ENCODE peak calls at places on chromosome 13, in four cellular contexts. One of them, this sample, is unnamed.

GRCh38 chr13:109813663-109814062 is 27.3 kb upstream of the IRS2 start:
- DNase-seq in K562: no peak
- DNase-seq in HepG2: no peak
- DNase-seq in GM12878: no peak
- DNase-seq in this sample: no peak

GRCh38 chr13:46565808-46566750 is 13.1 kb downstream of the LRCH1 start:
- DNase-seq in GM12878: no peak
- DNase-seq in HepG2: no peak
- DNase-seq in K562: no peak
- DNase-seq in this sample: no peak

GRCh38 chr13:103640617-103641016 is 574.4 kb upstream of the SLC10A2 start:
- DNase-seq in GM12878: no peak
- DNase-seq in HepG2: no peak
- DNase-seq in K562: no peak
- DNase-seq in this sample: no peak

GRCh38 chr13:75555836-75556235 is 6.2 kb downstream of the UCHL3 start:
- DNase-seq in K562: peak; percentile 19
- DNase-seq in GM12878: no peak
- DNase-seq in HepG2: no peak
- DNase-seq in this sample: no peak

GRCh38 chr13:46595136-46595917 is 42.4 kb downstream of the LRCH1 start:
- DNase-seq in K562: no peak
- DNase-seq in HepG2: no peak
- DNase-seq in GM12878: no peak
- DNase-seq in this sample: no peak

GRCh38 chr13:50124536-50125305 is 109.5 kb downstream of the KCNRG start:
- DNase-seq in K562: peak; percentile 94
- DNase-seq in HepG2: peak; percentile 33
- DNase-seq in GM12878: no peak
- DNase-seq in this sample: peak; percentile 54

GRCh38 chr13:99702687-99703319 is 201.5 kb downstream of the TM9SF2 start:
- DNase-seq in K562: no peak
- DNase-seq in HepG2: no peak
- DNase-seq in GM12878: no peak
- DNase-seq in this sample: no peak

GRCh38 chr13:39900106-39900750 is 244.8 kb downstream of the COG6 start:
- DNase-seq in HepG2: no peak
- DNase-seq in GM12878: no peak
- DNase-seq in K562: no peak
- DNase-seq in this sample: no peak

GRCh38 chr13:49256841-49257240 is 9.1 kb downstream of the CDADC1 start:
- DNase-seq in GM12878: no peak
- DNase-seq in HepG2: no peak
- DNase-seq in K562: no peak
- DNase-seq in this sample: no peak

GRCh38 chr13:41981961-41982723 is 21.2 kb upstream of the VWA8 start:
- DNase-seq in K562: no peak
- DNase-seq in HepG2: no peak
- DNase-seq in GM12878: no peak
- DNase-seq in this sample: no peak

GRCh38 chr13:20301391-20302071 is 69.4 kb upstream of the GJB6 start:
- DNase-seq in HepG2: no peak
- DNase-seq in K562: no peak
- DNase-seq in GM12878: no peak
- DNase-seq in this sample: no peak

GRCh38 chr13:27617801-27618411 is 2.4 kb downstream of the LNX2 start:
- DNase-seq in HepG2: no peak
- DNase-seq in K562: no peak
- DNase-seq in GM12878: no peak
- DNase-seq in this sample: no peak

GRCh38 chr13:40355126-40355719 is 311.2 kb downstream of the FOXO1 start:
- DNase-seq in K562: no peak
- DNase-seq in HepG2: no peak
- DNase-seq in GM12878: no peak
- DNase-seq in this sample: no peak

GRCh38 chr13:98217597-98217996 is 40.5 kb upstream of the RNF113B start:
- DNase-seq in K562: no peak
- DNase-seq in GM12878: no peak
- DNase-seq in HepG2: no peak
- DNase-seq in this sample: no peak

GRCh38 chr13:21924958-21925357 is 254.1 kb downstream of the FGF9 start:
- DNase-seq in K562: no peak
- DNase-seq in GM12878: no peak
- DNase-seq in HepG2: no peak
- DNase-seq in this sample: no peak

GRCh38 chr13:108249150-108249549 is 20.4 kb upstream of the TNFSF13B start:
- DNase-seq in GM12878: no peak
- DNase-seq in HepG2: no peak
- DNase-seq in K562: no peak
- DNase-seq in this sample: no peak

GRCh38 chr13:28022848-28023518 is 34.5 kb upstream of the URAD start:
- DNase-seq in K562: no peak
- DNase-seq in GM12878: no peak
- DNase-seq in HepG2: peak; percentile 68
- DNase-seq in this sample: no peak

GRCh38 chr13:99496322-99497142 is 4.7 kb upstream of the TM9SF2 start:
- DNase-seq in K562: peak; percentile 82
- DNase-seq in GM12878: peak; percentile 75
- DNase-seq in HepG2: peak; percentile 98
- DNase-seq in this sample: no peak

GRCh38 chr13:97653741-97654140 is 219.8 kb downstream of the RAP2A start:
- DNase-seq in GM12878: no peak
- DNase-seq in K562: no peak
- DNase-seq in HepG2: no peak
- DNase-seq in this sample: no peak

GRCh38 chr13:26589754-26590153 is 32.3 kb downstream of the WASF3 start:
- DNase-seq in HepG2: no peak
- DNase-seq in K562: no peak
- DNase-seq in GM12878: no peak
- DNase-seq in this sample: no peak

GRCh38 chr13:42548731-42549554 is 25.0 kb upstream of the TNFSF11 start:
- DNase-seq in HepG2: no peak
- DNase-seq in GM12878: peak; percentile 98
- DNase-seq in K562: peak; percentile 5
- DNase-seq in this sample: no peak

GRCh38 chr13:106246817-106247216 is 288.6 kb downstream of the EFNB2 start:
- DNase-seq in HepG2: no peak
- DNase-seq in K562: no peak
- DNase-seq in GM12878: no peak
- DNase-seq in this sample: no peak

GRCh38 chr13:75689686-75690085 is 53.6 kb downstream of the LMO7 start:
- DNase-seq in GM12878: no peak
- DNase-seq in K562: no peak
- DNase-seq in HepG2: no peak
- DNase-seq in this sample: no peak

GRCh38 chr13:21074601-21075302 is 13.4 kb upstream of the LATS2 start:
- DNase-seq in K562: no peak
- DNase-seq in GM12878: no peak
- DNase-seq in HepG2: no peak
- DNase-seq in this sample: no peak

GRCh38 chr13:74187564-74187963 is 53.4 kb upstream of the KLF12 start:
- DNase-seq in HepG2: peak; percentile 57
- DNase-seq in K562: no peak
- DNase-seq in GM12878: no peak
- DNase-seq in this sample: peak; percentile 79

GRCh38 chr13:80341098-80341701 is at the start of gene SPRY2:
- DNase-seq in GM12878: no peak
- DNase-seq in HepG2: peak; percentile 94
- DNase-seq in K562: peak; percentile 89
- DNase-seq in this sample: peak; percentile 74
- TF ChIP-seq CHD4 in GM12878: no peak
- TF ChIP-seq CHD4 in HepG2: no peak
- TF ChIP-seq CHD4 in K562: no peak
- TF ChIP-seq CHD4 in this sample: no peak

GRCh38 chr13:113405481-113406300 is 41.8 kb upstream of the GRTP1 start:
- DNase-seq in GM12878: no peak
- DNase-seq in HepG2: no peak
- DNase-seq in K562: no peak
- DNase-seq in this sample: no peak

GRCh38 chr13:113408562-113408961 is 44.6 kb upstream of the GRTP1 start:
- DNase-seq in K562: no peak
- DNase-seq in GM12878: no peak
- DNase-seq in HepG2: no peak
- DNase-seq in this sample: no peak

GRCh38 chr13:113407103-113407530 is 43.2 kb upstream of the GRTP1 start:
- DNase-seq in K562: no peak
- DNase-seq in HepG2: no peak
- DNase-seq in GM12878: no peak
- DNase-seq in this sample: no peak

GRCh38 chr13:113406321-113407102 is 42.6 kb upstream of the GRTP1 start:
- DNase-seq in HepG2: no peak
- DNase-seq in K562: no peak
- DNase-seq in GM12878: no peak
- DNase-seq in this sample: no peak

DNA sequence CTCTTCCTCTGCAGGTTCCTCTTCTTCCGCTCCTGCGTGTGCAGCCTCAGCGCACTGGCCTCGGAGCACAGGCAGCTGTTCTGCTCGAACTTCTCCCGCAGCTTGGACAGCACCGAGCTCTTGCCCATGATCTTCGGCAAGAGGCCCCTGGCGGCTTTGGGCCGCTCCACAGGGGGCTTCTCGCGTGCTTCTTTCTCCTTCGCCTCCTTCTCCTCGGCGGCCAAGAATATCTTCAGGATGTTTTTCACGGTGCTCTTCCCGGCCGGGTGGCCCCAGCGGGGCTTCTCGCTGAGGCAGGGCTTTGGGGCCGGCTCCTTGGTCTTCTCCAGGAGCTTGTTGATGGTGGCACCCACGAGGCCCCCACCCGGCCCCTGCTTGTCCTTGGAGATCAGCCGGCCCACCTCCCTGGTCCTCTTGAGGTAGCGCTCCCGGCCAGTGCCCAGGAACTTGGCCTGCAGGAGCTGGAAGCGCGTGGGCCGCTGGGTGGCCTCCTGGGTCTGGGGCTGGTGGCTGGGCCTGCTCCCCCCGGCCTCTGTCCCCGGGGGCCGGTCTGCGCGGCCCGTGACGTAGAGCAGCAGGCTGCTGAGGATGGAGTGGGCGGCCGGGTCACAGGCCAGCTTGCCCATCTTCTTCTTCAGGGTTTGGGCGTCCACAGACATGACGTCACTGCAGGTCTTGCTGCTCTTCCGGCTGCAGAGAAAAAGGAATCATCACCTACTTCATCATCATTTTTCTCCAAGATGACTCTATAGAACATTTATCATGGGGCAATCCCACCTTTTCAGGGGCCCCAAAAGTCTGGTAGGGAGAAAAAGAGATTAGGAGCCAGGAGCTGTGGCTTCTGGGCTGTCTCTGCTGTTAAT is 43.8 kb upstream of the GRTP1 start:
- DNase-seq in GM12878: no peak
- DNase-seq in K562: no peak
- DNase-seq in HepG2: no peak
- DNase-seq in this sample: no peak
- TF ChIP-seq USF2 in GM12878: no peak
- TF ChIP-seq USF2 in K562: no peak
- TF ChIP-seq USF2 in HepG2: no peak
- TF ChIP-seq USF2 in this sample: no peak

GRCh38 chr13:31179754-31180153 is 18.1 kb upstream of the HSPH1 start:
- DNase-seq in K562: no peak
- DNase-seq in HepG2: no peak
- DNase-seq in GM12878: no peak
- DNase-seq in this sample: no peak
- TF ChIP-seq POLR2A in K562: no peak
- TF ChIP-seq POLR2A in HepG2: no peak
- TF ChIP-seq POLR2A in GM12878: no peak
- TF ChIP-seq POLR2A in this sample: no peak

GRCh38 chr13:23921451-23921888 is 24.2 kb upstream of the C1QTNF9B start:
- DNase-seq in K562: peak; percentile 18
- DNase-seq in GM12878: no peak
- DNase-seq in HepG2: peak; percentile 18
- DNase-seq in this sample: no peak
- TF ChIP-seq CHD4 in K562: no peak
- TF ChIP-seq CHD4 in GM12878: no peak
- TF ChIP-seq CHD4 in HepG2: no peak
- TF ChIP-seq CHD4 in this sample: no peak

GRCh38 chr13:37942929-37943328 is 73.4 kb upstream of the TRPC4 start:
- DNase-seq in HepG2: no peak
- DNase-seq in K562: no peak
- DNase-seq in GM12878: no peak
- DNase-seq in this sample: no peak

GRCh38 chr13:37945651-37946575 is 76.3 kb upstream of the TRPC4 start:
- DNase-seq in K562: no peak
- DNase-seq in HepG2: no peak
- DNase-seq in GM12878: no peak
- DNase-seq in this sample: no peak

GRCh38 chr13:37947419-37948140 is 78.0 kb upstream of the TRPC4 start:
- DNase-seq in K562: peak; percentile 34
- DNase-seq in GM12878: no peak
- DNase-seq in HepG2: no peak
- DNase-seq in this sample: no peak

GRCh38 chr13:37944476-37945442 is 75.2 kb upstream of the TRPC4 start:
- DNase-seq in HepG2: no peak
- DNase-seq in GM12878: no peak
- DNase-seq in K562: peak; percentile 22
- DNase-seq in this sample: no peak
- TF ChIP-seq USF2 in HepG2: no peak
- TF ChIP-seq USF2 in GM12878: no peak
- TF ChIP-seq USF2 in K562: no peak
- TF ChIP-seq USF2 in this sample: no peak

GRCh38 chr13:76723551-76724232 is 162.5 kb downstream of the KCTD12 start:
- DNase-seq in HepG2: no peak
- DNase-seq in GM12878: no peak
- DNase-seq in K562: no peak
- DNase-seq in this sample: no peak
- TF ChIP-seq POLR2A in HepG2: no peak
- TF ChIP-seq POLR2A in GM12878: no peak
- TF ChIP-seq POLR2A in K562: no peak
- TF ChIP-seq POLR2A in this sample: no peak

GRCh38 chr13:90585392-90585791 is 762.1 kb upstream of the MIR17HG start:
- DNase-seq in HepG2: no peak
- DNase-seq in GM12878: no peak
- DNase-seq in K562: no peak
- DNase-seq in this sample: no peak
- TF ChIP-seq CHD4 in HepG2: no peak
- TF ChIP-seq CHD4 in GM12878: no peak
- TF ChIP-seq CHD4 in K562: no peak
- TF ChIP-seq CHD4 in this sample: no peak

GRCh38 chr13:67377919-67378318 is 147.8 kb upstream of the PCDH9 start:
- DNase-seq in K562: no peak
- DNase-seq in GM12878: no peak
- DNase-seq in HepG2: no peak
- DNase-seq in this sample: no peak

DNA sequence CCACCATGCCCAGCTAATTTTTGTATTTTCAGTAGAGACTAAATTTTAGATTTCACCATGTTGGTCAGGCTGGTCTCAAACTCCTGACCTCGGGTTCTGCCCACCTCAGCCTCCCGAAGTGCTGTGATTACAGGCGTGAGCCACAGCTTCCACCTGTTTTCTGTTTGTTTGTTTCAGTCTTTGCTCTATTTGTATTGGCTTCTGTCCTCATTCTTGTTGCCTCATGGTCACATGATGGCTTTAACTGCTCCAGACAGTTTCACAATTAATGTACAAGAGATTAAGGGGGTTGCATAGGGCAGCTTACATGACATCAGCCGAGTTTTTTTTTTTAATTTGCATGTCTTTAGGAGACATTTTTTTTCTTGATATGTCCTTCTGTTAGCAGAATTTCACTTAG is 153.2 kb upstream of the PCDH9 start:
- DNase-seq in K562: no peak
- DNase-seq in GM12878: no peak
- DNase-seq in HepG2: peak; percentile 1
- DNase-seq in this sample: peak; percentile 29
- TF ChIP-seq USF2 in K562: peak; percentile 9
- TF ChIP-seq USF2 in GM12878: no peak
- TF ChIP-seq USF2 in HepG2: no peak
- TF ChIP-seq USF2 in this sample: no peak